ENCODE peak calls at places on chromosome 13, in six cellular contexts. I is body of pancreas, K is A549, A is left ventricle myocardium inferior, B is hepatocyte, F is H1. J is an unnamed sample.
A peak's percentile ranks its signal among the peaks of the same experiment; 100 is the strongest.

GRCh38 chr13:73215807-73216206 is 157.0 kb downstream of the KLF5 start:
- DNase-seq in I (no peak), K (no peak), A (no peak), B (no peak), F (no peak), J (no peak)

GRCh38 chr13:26977541-26977940 is 194.1 kb downstream of the USP12 start:
- DNase-seq in I (no peak), K (no peak), A (no peak), B (no peak), F (no peak), J (no peak)

GRCh38 chr13:112994084-112994780 is 25.2 kb downstream of the MCF2L start:
- DNase-seq in I (no peak), K (no peak), A (no peak), B (no peak), F (no peak), J (no peak)

GRCh38 chr13:40496035-40496810 is 170.2 kb downstream of the FOXO1 start:
- DNase-seq in I (no peak), K (no peak), A (no peak), B (no peak), F (no peak), J (no peak)

GRCh38 chr13:111622051-111622531 is 301.6 kb downstream of the TEX29 start:
- DNase-seq in I (no peak), K (no peak), A (no peak), B (no peak), F (no peak), J (no peak)

GRCh38 chr13:39531646-39532045 is 71.3 kb downstream of the LHFPL6 start:
- DNase-seq in I (no peak), K (no peak), A (no peak), B (no peak), F (no peak), J (no peak)

GRCh38 chr13:60661514-60661913 is 264.5 kb downstream of the TDRD3 start:
- DNase-seq in I (no peak), K (no peak), A (no peak), B (no peak), F (no peak), J (no peak)

GRCh38 chr13:40492511-40492910 is 173.9 kb downstream of the FOXO1 start:
- DNase-seq in I (no peak), K (no peak), A (peak; percentile 74), B (no peak), F (no peak), J (no peak)

GRCh38 chr13:80096383-80096782 is 244.5 kb downstream of the SPRY2 start:
- DNase-seq in I (no peak), K (no peak), A (no peak), B (no peak), F (no peak), J (no peak)

GRCh38 chr13:89726690-89727435 is 1620.6 kb upstream of the MIR17HG start:
- DNase-seq in I (no peak), K (no peak), A (no peak), B (no peak), F (no peak), J (no peak)

GRCh38 chr13:28110414-28110813 is 10.0 kb upstream of the FLT3 start:
- DNase-seq in I (no peak), K (no peak), A (no peak), B (no peak), F (no peak), J (no peak)

GRCh38 chr13:44810067-44810840 is 179.0 kb downstream of the NUFIP1 start:
- DNase-seq in I (peak; percentile 62), K (no peak), A (no peak), B (peak; percentile 35), F (no peak), J (no peak)

GRCh38 chr13:57345526-57345925 is 178.5 kb downstream of the PRR20E start:
- DNase-seq in I (no peak), K (no peak), A (no peak), B (peak; percentile 3), F (no peak), J (no peak)

GRCh38 chr13:29750178-29750530 is 100.3 kb downstream of the UBL3 start:
- DNase-seq in I (no peak), K (no peak), A (no peak), B (no peak), F (no peak), J (no peak)

DNA sequence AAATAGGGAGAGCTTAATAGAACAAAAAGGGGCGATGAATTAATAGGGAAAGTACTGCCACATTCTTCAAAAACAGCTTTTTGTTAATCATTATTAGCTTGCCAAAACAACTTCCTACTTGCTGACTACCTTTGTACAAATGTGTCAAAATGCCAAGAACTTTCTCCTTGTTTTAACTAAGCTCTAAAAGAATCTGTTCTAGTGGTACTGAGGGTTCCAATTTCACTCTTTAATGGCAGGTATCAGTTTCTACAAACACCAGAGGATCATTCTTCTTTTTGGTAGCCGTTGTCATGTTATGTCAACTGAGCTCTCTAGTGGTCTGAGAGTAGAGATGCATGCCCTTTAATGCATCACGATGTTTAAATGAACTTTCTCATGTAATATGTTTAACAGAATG is 29.4 kb upstream of the FBXL3 start:
- DNase-seq in I (no peak), K (no peak), A (no peak), B (no peak), F (no peak), J (no peak)
- TF ChIP-seq CTCF in I (no peak), K (no peak), A (no peak), B (no peak), F (no peak), J (no peak)

DNA sequence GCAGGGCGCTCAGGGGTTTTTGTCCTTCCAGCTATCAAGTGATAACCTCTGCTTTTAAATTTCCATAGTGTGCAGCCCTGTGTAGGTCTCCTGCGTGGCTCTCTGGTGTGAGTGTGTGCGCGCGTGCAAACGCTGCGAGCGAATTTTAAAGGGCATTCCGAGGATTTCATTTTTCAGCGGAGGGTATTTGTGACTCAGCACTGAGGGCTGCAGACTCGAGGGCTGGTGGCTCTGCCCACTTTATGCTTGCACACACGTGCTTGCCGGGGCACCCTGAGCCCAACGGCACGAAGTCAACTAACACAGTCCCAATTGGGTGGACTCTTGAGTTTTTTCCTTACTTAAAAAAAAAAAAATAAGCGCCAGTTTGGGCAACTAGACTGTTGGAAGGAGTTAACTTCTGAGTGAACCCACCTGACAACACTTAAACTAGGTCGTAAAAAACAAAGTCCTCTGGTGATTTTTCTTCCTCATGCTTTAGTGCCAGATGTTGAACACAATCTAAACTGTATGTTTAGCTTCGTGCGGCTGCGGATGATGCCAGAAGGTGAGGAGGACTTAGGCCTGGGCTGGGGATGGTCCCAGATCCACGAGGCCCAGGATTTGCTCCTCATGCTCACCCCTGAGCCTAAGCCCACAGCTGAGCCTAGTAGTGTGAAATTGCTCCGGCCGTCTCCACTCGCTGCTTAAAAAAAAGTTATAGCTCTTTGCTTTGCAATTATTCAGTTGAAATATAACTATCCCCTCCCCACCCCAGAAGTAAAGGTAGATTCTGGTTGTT is 2.1 kb downstream of the FGF9 start:
- DNase-seq in I (no peak), K (no peak), A (no peak), B (no peak), F (no peak), J (no peak)
- H3K4me3 ChIP-seq in I (no peak overlapping the region), K (peak overlapping the region; percentile 55), A (peak overlapping the region; percentile 82), B (peak overlapping the region; percentile 79), F (peak overlapping the region; percentile 52), J (peak overlapping the region; percentile 67)

DNA sequence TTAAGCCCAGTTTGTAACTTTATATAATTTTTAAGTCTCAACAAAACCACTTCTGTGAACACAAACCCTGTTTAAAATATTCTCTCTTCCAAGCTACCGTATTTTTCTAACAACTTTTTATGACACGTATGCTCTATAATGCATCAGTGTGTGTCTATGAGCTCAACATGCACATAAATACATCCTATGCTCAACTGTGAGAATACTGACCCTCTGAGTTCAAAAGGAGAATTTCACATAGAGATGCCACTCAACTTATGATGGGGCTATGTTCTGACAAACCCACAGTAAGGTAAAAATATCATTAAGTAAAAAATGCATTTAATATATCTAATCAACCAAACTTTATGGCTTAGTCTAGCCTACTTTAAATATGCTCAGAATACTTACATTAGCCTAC is 1139.7 kb upstream of the SPRY2 start:
- DNase-seq in I (no peak), K (no peak), A (no peak), B (peak; percentile 3), F (no peak), J (no peak)
- TF ChIP-seq CTCF in I (no peak), K (no peak), A (no peak), B (peak; percentile 21), F (no peak), J (no peak)

GRCh38 chr13:114027826-114028225 is 54.0 kb upstream of the C13orf46 start:
- DNase-seq in I (no peak), K (no peak), A (no peak), B (no peak), F (no peak), J (no peak)

GRCh38 chr13:114024603-114025431 is 50.9 kb upstream of the C13orf46 start:
- DNase-seq in I (no peak), K (no peak), A (no peak), B (no peak), F (no peak), J (peak; percentile 46)

GRCh38 chr13:114025432-114026127 is 51.7 kb upstream of the C13orf46 start:
- DNase-seq in I (no peak), K (no peak), A (no peak), B (no peak), F (no peak), J (peak; percentile 39)

GRCh38 chr13:114026128-114026880 is 52.4 kb upstream of the C13orf46 start:
- DNase-seq in I (no peak), K (no peak), A (no peak), B (no peak), F (no peak), J (no peak)

GRCh38 chr13:114027046-114027760 is 53.3 kb upstream of the C13orf46 start:
- DNase-seq in I (no peak), K (no peak), A (peak; percentile 66), B (no peak), F (no peak), J (no peak)
- H3K4me3 ChIP-seq in I (no peak overlapping the region), K (no peak overlapping the region), A (peak overlapping the region; percentile 2), B (no peak overlapping the region), F (no peak overlapping the region), J (no peak overlapping the region)

J was measured in GM12864.